ENCODE peak calls at places on chromosomes 12 and 14, in six cellular contexts. A, E, K, W, R and D are unnamed samples.

GRCh38 chr12:109098142-109098652 is 800 bp downstream of the UNG start:
- DNase-seq in A (no peak), E (no peak), K (no peak), W (no peak), R (no peak), D (no peak)

GRCh38 chr14:50047274-50047676 is 69.1 kb downstream of the VCPKMT start:
- DNase-seq in A (peak; percentile 79), E (no peak), K (peak; percentile 46), W (no peak), R (peak; percentile 73), D (peak; percentile 50)

GRCh38 chr12:56520025-56520810 is 1.4 kb upstream of the RBMS2 start:
- DNase-seq in A (no peak), E (no peak), K (no peak), W (no peak), R (no peak), D (no peak)

GRCh38 chr12:94305293-94305957 is 154.2 kb downstream of the CEP83 start:
- DNase-seq in A (peak; percentile 61), E (no peak), K (no peak), W (no peak), R (peak; percentile 67), D (no peak)

GRCh38 chr12:28987538-28988383 is 161.3 kb upstream of the FAR2 start:
- DNase-seq in A (peak; percentile 7), E (no peak), K (no peak), W (no peak), R (no peak), D (no peak)

GRCh38 chr12:55996715-55997534 is at the start of gene SUOX:
- DNase-seq in A (peak; percentile 98), E (peak; percentile 99), K (peak; percentile 96), W (peak; percentile 90), R (peak; percentile 83), D (peak; percentile 94)

GRCh38 chr14:51561141-51561540 is 90.6 kb upstream of the FRMD6 start:
- DNase-seq in A (no peak), E (no peak), K (no peak), W (no peak), R (no peak), D (no peak)

GRCh38 chr12:102067574-102068258 is 5.9 kb upstream of the WASHC3 start:
- DNase-seq in A (no peak), E (no peak), K (no peak), W (no peak), R (no peak), D (no peak)

GRCh38 chr12:132482771-132483170 is 7.2 kb upstream of the FBRSL1 start:
- DNase-seq in A (no peak), E (no peak), K (no peak), W (no peak), R (no peak), D (no peak)

GRCh38 chr12:58204086-58204485 is 262.7 kb downstream of the ATP23 start:
- DNase-seq in A (no peak), E (no peak), K (no peak), W (no peak), R (no peak), D (no peak)

GRCh38 chr14:68397827-68398226 is 395.0 kb downstream of the ZFP36L1 start:
- DNase-seq in A (no peak), E (no peak), K (no peak), W (no peak), R (no peak), D (no peak)

GRCh38 chr12:77578471-77579262 is 252.0 kb upstream of the NAV3 start:
- DNase-seq in A (no peak), E (no peak), K (no peak), W (no peak), R (no peak), D (no peak)

GRCh38 chr12:13504074-13504473 is 307.5 kb downstream of the EMP1 start:
- DNase-seq in A (no peak), E (no peak), K (no peak), W (no peak), R (no peak), D (no peak)

GRCh38 chr14:105945891-105946290 is 419.5 kb downstream of the TMEM121 start:
- DNase-seq in A (no peak), E (no peak), K (no peak), W (no peak), R (no peak), D (no peak)

GRCh38 chr12:96106137-96106536 is 70.8 kb upstream of the LTA4H start:
- DNase-seq in A (peak; percentile 6), E (no peak), K (no peak), W (no peak), R (no peak), D (no peak)

GRCh38 chr14:91175296-91175695 is 61.4 kb downstream of the DGLUCY start:
- DNase-seq in A (no peak), E (no peak), K (no peak), W (no peak), R (no peak), D (no peak)

GRCh38 chr14:99394602-99395001 is 86.1 kb downstream of the SETD3 start:
- DNase-seq in A (no peak), E (no peak), K (no peak), W (peak; percentile 50), R (no peak), D (no peak)

GRCh38 chr12:79766705-79767464 is 76.1 kb upstream of the PAWR start:
- DNase-seq in A (no peak), E (no peak), K (no peak), W (no peak), R (no peak), D (no peak)

GRCh38 chr12:123944696-123945095 is 27.9 kb downstream of the CCDC92 start:
- DNase-seq in A (no peak), E (no peak), K (no peak), W (no peak), R (no peak), D (no peak)

GRCh38 chr14:37150414-37150813 is 22.0 kb downstream of the SLC25A21 start:
- DNase-seq in A (peak; percentile 63), E (no peak), K (no peak), W (no peak), R (no peak), D (no peak)

GRCh38 chr14:99546230-99546879 is 57.7 kb downstream of the CCDC85C start:
- DNase-seq in A (no peak), E (peak; percentile 33), K (no peak), W (no peak), R (no peak), D (no peak)

GRCh38 chr12:80763874-80764273 is 47.2 kb downstream of the MYF5 start:
- DNase-seq in A (peak; percentile 52), E (peak; percentile 10), K (no peak), W (no peak), R (no peak), D (no peak)

GRCh38 chr14:91381801-91382670 is 35.6 kb downstream of the CCDC88C start:
- DNase-seq in A (no peak), E (peak; percentile 49), K (no peak), W (no peak), R (no peak), D (no peak)

GRCh38 chr14:95838862-95839261 is 37.8 kb upstream of the TUNAR start:
- DNase-seq in A (no peak), E (no peak), K (no peak), W (no peak), R (no peak), D (no peak)

GRCh38 chr14:69848903-69849391 is 30.3 kb upstream of the SMOC1 start:
- DNase-seq in A (peak; percentile 70), E (no peak), K (no peak), W (no peak), R (no peak), D (no peak)

GRCh38 chr12:30829876-30830275 is 75.1 kb upstream of the CAPRIN2 start:
- DNase-seq in A (no peak), E (no peak), K (no peak), W (no peak), R (no peak), D (no peak)

DNA sequence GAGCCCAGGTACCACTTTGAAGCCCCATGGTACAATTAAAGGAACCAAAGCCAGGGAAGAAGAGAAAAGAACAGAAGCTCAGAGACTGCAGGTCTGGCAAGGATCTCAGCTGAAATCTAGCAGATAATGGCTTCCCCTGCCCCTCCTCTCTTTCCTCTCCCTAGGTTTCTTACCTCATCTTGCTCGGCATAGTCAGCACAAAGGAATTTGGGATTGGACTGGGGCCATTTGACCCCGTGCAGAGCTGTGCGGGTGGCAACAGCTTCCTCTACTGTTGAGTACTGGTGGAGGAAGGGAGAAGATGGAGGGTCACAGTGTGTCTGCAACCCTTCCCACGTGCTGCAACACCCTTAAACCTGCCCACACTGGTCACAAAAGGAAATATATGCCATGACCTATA is 4.7 kb upstream of the CDH24 start:
- DNase-seq in A (peak; percentile 87), E (no peak), K (no peak), W (no peak), R (no peak), D (no peak)
- TF ChIP-seq TAF1 in A (no peak), E (no peak), K (no peak), W (no peak), R (no peak), D (no peak)

GRCh38 chr12:48356041-48356768 is 5.5 kb upstream of the ZNF641 start:
- DNase-seq in A (peak; percentile 58), E (peak; percentile 1), K (no peak), W (no peak), R (no peak), D (no peak)

GRCh38 chr12:48352157-48352775 is 1.5 kb upstream of the ZNF641 start:
- DNase-seq in A (no peak), E (peak; percentile 32), K (no peak), W (no peak), R (no peak), D (no peak)

GRCh38 chr12:48349471-48349870 is 1.2 kb downstream of the ZNF641 start:
- DNase-seq in A (no peak), E (no peak), K (no peak), W (no peak), R (no peak), D (no peak)

GRCh38 chr12:48350249-48351021 is at the start of gene ZNF641:
- DNase-seq in A (peak; percentile 45), E (peak; percentile 87), K (peak; percentile 76), W (peak; percentile 80), R (no peak), D (peak; percentile 66)

GRCh38 chr12:48351022-48351708 is 446 bp upstream of the ZNF641 start:
- DNase-seq in A (peak; percentile 47), E (no peak), K (no peak), W (no peak), R (no peak), D (no peak)
- TF ChIP-seq POLR2AphosphoS5 in A (no peak), E (no peak), K (no peak), W (no peak), R (no peak), D (no peak)

GRCh38 chr14:24051789-24052655 is at the start of gene CARMIL3:
- DNase-seq in A (peak; percentile 56), E (peak; percentile 89), K (peak; percentile 86), W (peak; percentile 89), R (no peak), D (peak; percentile 85)
- TF ChIP-seq POLR2A in A (no peak), E (peak; percentile 37), K (no peak), W (no peak), R (peak; percentile 50), D (peak; percentile 55)

GRCh38 chr14:64504897-64505771 is 564 bp downstream of the ZBTB1 start:
- DNase-seq in A (peak; percentile 67), E (peak; percentile 56), K (peak; percentile 44), W (peak; percentile 84), R (no peak), D (peak; percentile 52)
- TF ChIP-seq TAF1 in A (peak; percentile 5), E (no peak), K (no peak), W (no peak), R (peak; percentile 37), D (peak; percentile 38)

GRCh38 chr12:70598467-70599194 is 38.6 kb downstream of the PTPRB start:
- DNase-seq in A (no peak), E (no peak), K (no peak), W (no peak), R (no peak), D (no peak)
- TF ChIP-seq POLR2AphosphoS5 in A (no peak), E (no peak), K (no peak), W (no peak), R (no peak), D (no peak)

GRCh38 chr12:617304-617915 is 45.8 kb downstream of the NINJ2 start:
- DNase-seq in A (peak; percentile 77), E (no peak), K (no peak), W (no peak), R (no peak), D (no peak)
- TF ChIP-seq POLR2A in A (peak; percentile 47), E (no peak), K (no peak), W (no peak), R (no peak), D (no peak)